ENCODE peak calls at places on chromosomes 4 and X, in nine cellular contexts. U is stimulated activated CD4-positive, alpha-beta T cell treated with anti-CD3 and anti-CD28 coated beads, TNF-alpha, amount 100 ng/mL, for 4 hours; I is ELR; H is CD8-positive, alpha-beta memory T cell; W is cardiac fibroblast; D is midbrain; Y is H4; B is stimulated activated CD8-positive, alpha-beta memory T cell treated with anti-CD3 and anti-CD28 coated beads, Interleukin-4, amount 100 ng/mL, for 48 hours; R is fibroblast of mammary gland. P is an unnamed sample.

GRCh38 chr4:133402616-133403015 is 253.5 kb downstream of the PCDH10 start:
- DNase-seq in U (no peak), I (peak), H (no peak), W (no peak), D (no peak), Y (no peak), B (no peak), R (no peak), P (no peak)

GRCh38 chr4:143433231-143433630 is 80.3 kb upstream of the SMARCA5 start:
- DNase-seq in U (no peak), I (no peak), H (no peak), W (no peak), D (no peak), Y (no peak), B (no peak), R (no peak), P (no peak)

GRCh38 chr4:15651682-15652081 is 3.5 kb downstream of the FBXL5 start:
- DNase-seq in U (no peak), I (peak), H (peak), W (no peak), D (no peak), Y (peak), B (no peak), R (peak), P (no peak)

GRCh38 chr4:84579410-84579791 is 3.5 kb upstream of the CDS1 start:
- DNase-seq in U (no peak), I (no peak), H (no peak), W (no peak), D (peak), Y (no peak), B (no peak), R (no peak), P (no peak)

GRCh38 chr4:6369511-6369910 is 99.9 kb downstream of the WFS1 start:
- DNase-seq in U (no peak), I (no peak), H (no peak), W (no peak), D (no peak), Y (no peak), B (no peak), R (no peak), P (no peak)

GRCh38 chr4:8729408-8730149 is 137.0 kb downstream of the CPZ start:
- DNase-seq in U (no peak), I (no peak), H (no peak), W (no peak), D (no peak), Y (no peak), B (no peak), R (no peak), P (no peak)

GRCh38 chrX:10240918-10241317 is 84.1 kb downstream of the CLCN4 start:
- DNase-seq in U (no peak), I (peak), H (no peak), W (peak), D (no peak), Y (no peak), B (no peak), R (peak), P (peak)

GRCh38 chrX:56216332-56216731 is 15.8 kb upstream of the KLF8 start:
- DNase-seq in U (no peak), I (no peak), H (no peak), W (no peak), D (no peak), Y (no peak), B (no peak), R (no peak), P (no peak)

GRCh38 chrX:37353646-37354045 is 4.5 kb downstream of the PRRG1 start:
- DNase-seq in U (no peak), I (no peak), H (no peak), W (no peak), D (no peak), Y (no peak), B (no peak), R (no peak), P (no peak)

GRCh38 chr4:76023381-76023780 is at the start of gene CXCL10:
- DNase-seq in U (no peak), I (peak), H (no peak), W (no peak), D (no peak), Y (no peak), B (no peak), R (no peak), P (no peak)

GRCh38 chrX:100410083-100410590 is at the start of gene PCDH19:
- DNase-seq in U (peak), I (peak), H (no peak), W (peak), D (peak), Y (peak), B (peak), R (peak), P (no peak)

GRCh38 chrX:1093112-1093511 is 119.3 kb downstream of the CRLF2 start:
- DNase-seq in U (peak), I (no peak), H (peak), W (no peak), D (no peak), Y (peak), B (peak), R (no peak), P (no peak)

GRCh38 chr4:77146426-77147399 is 10.3 kb upstream of the CCNG2 start:
- DNase-seq in U (no peak), I (peak), H (no peak), W (no peak), D (no peak), Y (no peak), B (no peak), R (no peak), P (no peak)

GRCh38 chr4:2332201-2332975 is 70.5 kb upstream of the MXD4 start:
- DNase-seq in U (no peak), I (no peak), H (no peak), W (no peak), D (no peak), Y (no peak), B (no peak), R (no peak), P (no peak)

GRCh38 chr4:105088110-105088879 is 58.4 kb upstream of the TET2 start:
- DNase-seq in U (no peak), I (peak), H (no peak), W (peak), D (no peak), Y (peak), B (no peak), R (peak), P (no peak)

GRCh38 chrX:119755981-119756533 is 2.3 kb upstream of the SOWAHD start:
- DNase-seq in U (no peak), I (no peak), H (peak), W (no peak), D (no peak), Y (peak), B (peak), R (no peak), P (no peak)

GRCh38 chr4:159764343-159764952 is 661.6 kb downstream of the RAPGEF2 start:
- DNase-seq in U (no peak), I (peak), H (no peak), W (peak), D (peak), Y (peak), B (no peak), R (peak), P (peak)

GRCh38 chrX:50157545-50158125 is 43.2 kb downstream of the AKAP4 start:
- DNase-seq in U (no peak), I (peak), H (no peak), W (peak), D (no peak), Y (peak), B (no peak), R (peak), P (no peak)

GRCh38 chr4:87120411-87121162 is 99.8 kb downstream of the KLHL8 start:
- DNase-seq in U (no peak), I (no peak), H (no peak), W (no peak), D (no peak), Y (no peak), B (no peak), R (peak), P (no peak)

GRCh38 chr4:158302076-158302866 is 92.0 kb downstream of the TMEM144 start:
- DNase-seq in U (no peak), I (peak), H (no peak), W (peak), D (no peak), Y (no peak), B (no peak), R (peak), P (no peak)

GRCh38 chr4:6474053-6474568 is 1.7 kb upstream of the PPP2R2C start:
- DNase-seq in U (no peak), I (peak), H (no peak), W (no peak), D (no peak), Y (no peak), B (peak), R (no peak), P (no peak)

GRCh38 chr4:138948918-138949317 is 66.7 kb upstream of the NOCT start:
- DNase-seq in U (no peak), I (no peak), H (no peak), W (no peak), D (no peak), Y (no peak), B (no peak), R (no peak), P (no peak)

GRCh38 chr4:108117473-108118182 is 51.1 kb downstream of the LEF1 start:
- DNase-seq in U (no peak), I (no peak), H (peak), W (no peak), D (no peak), Y (no peak), B (no peak), R (no peak), P (no peak)

GRCh38 chr4:178028481-178028880 is 586.2 kb upstream of the AGA start:
- DNase-seq in U (no peak), I (no peak), H (no peak), W (no peak), D (no peak), Y (no peak), B (no peak), R (no peak), P (no peak)

GRCh38 chrX:75086731-75087195 is 69.3 kb downstream of the ABCB7 start:
- DNase-seq in U (no peak), I (no peak), H (no peak), W (peak), D (no peak), Y (no peak), B (no peak), R (peak), P (no peak)

GRCh38 chr4:129233691-129234090 is 137.7 kb downstream of the C4orf33 start:
- DNase-seq in U (no peak), I (no peak), H (no peak), W (no peak), D (no peak), Y (no peak), B (no peak), R (no peak), P (no peak)

GRCh38 chr4:118033148-118034060 is 882 bp upstream of the NDST3 start:
- DNase-seq in U (no peak), I (peak), H (no peak), W (peak), D (peak), Y (peak), B (peak), R (peak), P (peak)

GRCh38 chr4:133150643-133151300 is 1.7 kb downstream of the PCDH10 start:
- DNase-seq in U (no peak), I (peak), H (no peak), W (no peak), D (no peak), Y (peak), B (peak), R (no peak), P (no peak)

GRCh38 chrX:49202022-49202421 is 2.0 kb upstream of the SYP start:
- DNase-seq in U (no peak), I (no peak), H (no peak), W (no peak), D (no peak), Y (no peak), B (no peak), R (no peak), P (no peak)

GRCh38 chr4:55866973-55867574 is 13.6 kb downstream of the EXOC1 start:
- DNase-seq in U (no peak), I (peak), H (peak), W (peak), D (peak), Y (peak), B (no peak), R (peak), P (peak)